ENCODE peak calls at places on chromosomes 6 and 20, in seven cellular contexts. One of them, this sample, is unnamed.

GRCh38 chr6:46926481-46926880 is 4.7 kb upstream of the ADGRF5 start:
- DNase-seq in HL-60: no peak
- DNase-seq in endodermal cell: no peak
- DNase-seq in BE2C: no peak
- DNase-seq in lung: no peak
- DNase-seq in cardiac fibroblast: peak; percentile 83
- DNase-seq in mucosa of descending colon: no peak
- DNase-seq in this sample: no peak

GRCh38 chr6:157774153-157775135 is 48.6 kb upstream of the SNX9 start:
- DNase-seq in lung: no peak
- DNase-seq in HL-60: no peak
- DNase-seq in cardiac fibroblast: no peak
- DNase-seq in mucosa of descending colon: no peak
- DNase-seq in endodermal cell: peak; percentile 61
- DNase-seq in BE2C: no peak
- DNase-seq in this sample: no peak

GRCh38 chr6:37029249-37029959 is 23.9 kb downstream of the FGD2 start:
- DNase-seq in BE2C: peak; percentile 76
- DNase-seq in mucosa of descending colon: peak; percentile 82
- DNase-seq in HL-60: peak; percentile 90
- DNase-seq in cardiac fibroblast: peak; percentile 89
- DNase-seq in endodermal cell: peak; percentile 90
- DNase-seq in lung: peak; percentile 67
- DNase-seq in this sample: peak; percentile 79

GRCh38 chr20:56439784-56440291 is 27.8 kb downstream of the CASS4 start:
- DNase-seq in lung: peak; percentile 53
- DNase-seq in endodermal cell: no peak
- DNase-seq in mucosa of descending colon: no peak
- DNase-seq in HL-60: no peak
- DNase-seq in BE2C: no peak
- DNase-seq in cardiac fibroblast: peak; percentile 97
- DNase-seq in this sample: peak; percentile 97

GRCh38 chr6:151118453-151119123 is 121.2 kb upstream of the AKAP12 start:
- DNase-seq in BE2C: no peak
- DNase-seq in cardiac fibroblast: no peak
- DNase-seq in mucosa of descending colon: no peak
- DNase-seq in endodermal cell: no peak
- DNase-seq in HL-60: no peak
- DNase-seq in lung: no peak
- DNase-seq in this sample: no peak

GRCh38 chr6:143986463-143986862 is 21.6 kb downstream of the PLAGL1 start:
- DNase-seq in HL-60: no peak
- DNase-seq in cardiac fibroblast: no peak
- DNase-seq in BE2C: no peak
- DNase-seq in mucosa of descending colon: no peak
- DNase-seq in endodermal cell: no peak
- DNase-seq in lung: no peak
- DNase-seq in this sample: no peak

GRCh38 chr20:51136326-51136725 is 113.4 kb upstream of the KCNG1 start:
- DNase-seq in HL-60: no peak
- DNase-seq in cardiac fibroblast: no peak
- DNase-seq in lung: no peak
- DNase-seq in mucosa of descending colon: no peak
- DNase-seq in BE2C: no peak
- DNase-seq in endodermal cell: peak; percentile 2
- DNase-seq in this sample: no peak

GRCh38 chr20:44247131-44247571 is at the start of gene GDAP1L1:
- DNase-seq in mucosa of descending colon: no peak
- DNase-seq in BE2C: peak; percentile 86
- DNase-seq in lung: no peak
- DNase-seq in cardiac fibroblast: no peak
- DNase-seq in HL-60: no peak
- DNase-seq in endodermal cell: peak; percentile 89
- DNase-seq in this sample: no peak

GRCh38 chr20:44909872-44910689 is at the start of gene PABPC1L:
- DNase-seq in mucosa of descending colon: peak; percentile 86
- DNase-seq in cardiac fibroblast: peak; percentile 61
- DNase-seq in endodermal cell: peak; percentile 96
- DNase-seq in BE2C: peak; percentile 69
- DNase-seq in lung: peak; percentile 85
- DNase-seq in HL-60: no peak
- DNase-seq in this sample: peak; percentile 59

GRCh38 chr20:40815156-40816038 is 126.4 kb upstream of the MAFB start:
- DNase-seq in endodermal cell: peak; percentile 18
- DNase-seq in HL-60: no peak
- DNase-seq in mucosa of descending colon: no peak
- DNase-seq in lung: no peak
- DNase-seq in BE2C: no peak
- DNase-seq in cardiac fibroblast: no peak
- DNase-seq in this sample: no peak

GRCh38 chr20:16349518-16350295 is 223.5 kb downstream of the KIF16B start:
- DNase-seq in lung: no peak
- DNase-seq in HL-60: no peak
- DNase-seq in BE2C: no peak
- DNase-seq in endodermal cell: no peak
- DNase-seq in cardiac fibroblast: peak; percentile 7
- DNase-seq in mucosa of descending colon: no peak
- DNase-seq in this sample: peak; percentile 5

GRCh38 chr6:6680524-6680923 is 92.0 kb downstream of the LY86 start:
- DNase-seq in BE2C: no peak
- DNase-seq in mucosa of descending colon: no peak
- DNase-seq in HL-60: no peak
- DNase-seq in cardiac fibroblast: no peak
- DNase-seq in endodermal cell: no peak
- DNase-seq in lung: no peak
- DNase-seq in this sample: no peak

GRCh38 chr20:4064118-4064962 is 49.0 kb upstream of the RNF24 start:
- DNase-seq in mucosa of descending colon: peak; percentile 88
- DNase-seq in HL-60: peak; percentile 82
- DNase-seq in endodermal cell: peak; percentile 87
- DNase-seq in cardiac fibroblast: peak; percentile 98
- DNase-seq in BE2C: peak; percentile 72
- DNase-seq in lung: peak; percentile 85
- DNase-seq in this sample: peak; percentile 95

GRCh38 chr6:53945765-53946407 is 151.1 kb downstream of the LRRC1 start:
- DNase-seq in BE2C: no peak
- DNase-seq in HL-60: no peak
- DNase-seq in lung: no peak
- DNase-seq in cardiac fibroblast: no peak
- DNase-seq in endodermal cell: no peak
- DNase-seq in mucosa of descending colon: no peak
- DNase-seq in this sample: no peak

GRCh38 chr6:53831956-53832660 is 37.3 kb downstream of the LRRC1 start:
- DNase-seq in cardiac fibroblast: no peak
- DNase-seq in endodermal cell: no peak
- DNase-seq in HL-60: no peak
- DNase-seq in mucosa of descending colon: no peak
- DNase-seq in lung: no peak
- DNase-seq in BE2C: no peak
- DNase-seq in this sample: no peak

GRCh38 chr6:84897874-84898635 is 133.7 kb upstream of the TBX18 start:
- DNase-seq in endodermal cell: no peak
- DNase-seq in HL-60: no peak
- DNase-seq in cardiac fibroblast: peak; percentile 96
- DNase-seq in BE2C: no peak
- DNase-seq in lung: no peak
- DNase-seq in mucosa of descending colon: no peak
- DNase-seq in this sample: peak; percentile 74

GRCh38 chr20:137668-138131 is 4.7 kb upstream of the DEFB126 start:
- DNase-seq in endodermal cell: no peak
- DNase-seq in HL-60: no peak
- DNase-seq in cardiac fibroblast: peak; percentile 1
- DNase-seq in mucosa of descending colon: no peak
- DNase-seq in lung: no peak
- DNase-seq in BE2C: peak; percentile 34
- DNase-seq in this sample: no peak

GRCh38 chr6:153208706-153209105 is 77.6 kb upstream of the RGS17 start:
- DNase-seq in mucosa of descending colon: no peak
- DNase-seq in lung: no peak
- DNase-seq in HL-60: no peak
- DNase-seq in endodermal cell: no peak
- DNase-seq in BE2C: no peak
- DNase-seq in cardiac fibroblast: no peak
- DNase-seq in this sample: no peak

GRCh38 chr6:159761135-159761872 is 541 bp upstream of the ACAT2 start:
- DNase-seq in endodermal cell: peak; percentile 79
- DNase-seq in HL-60: no peak
- DNase-seq in mucosa of descending colon: peak; percentile 69
- DNase-seq in cardiac fibroblast: peak; percentile 21
- DNase-seq in BE2C: peak; percentile 30
- DNase-seq in lung: no peak
- DNase-seq in this sample: peak; percentile 13

GRCh38 chr6:108941281-108941680 is 93.1 kb downstream of the ARMC2 start:
- DNase-seq in cardiac fibroblast: no peak
- DNase-seq in endodermal cell: no peak
- DNase-seq in HL-60: no peak
- DNase-seq in lung: no peak
- DNase-seq in mucosa of descending colon: no peak
- DNase-seq in BE2C: no peak
- DNase-seq in this sample: no peak

GRCh38 chr6:26475823-26476729 is 18.3 kb downstream of the BTN2A1 start:
- DNase-seq in mucosa of descending colon: no peak
- DNase-seq in lung: no peak
- DNase-seq in endodermal cell: peak; percentile 64
- DNase-seq in cardiac fibroblast: peak; percentile 43
- DNase-seq in HL-60: no peak
- DNase-seq in BE2C: no peak
- DNase-seq in this sample: no peak

GRCh38 chr20:64106981-64107735 is at the start of gene NPBWR2:
- DNase-seq in BE2C: peak; percentile 72
- DNase-seq in cardiac fibroblast: no peak
- DNase-seq in HL-60: no peak
- DNase-seq in mucosa of descending colon: peak; percentile 40
- DNase-seq in endodermal cell: peak; percentile 72
- DNase-seq in lung: no peak
- DNase-seq in this sample: no peak

GRCh38 chr6:64736421-64736950 is 970.5 kb downstream of the EYS start:
- DNase-seq in HL-60: no peak
- DNase-seq in cardiac fibroblast: no peak
- DNase-seq in endodermal cell: no peak
- DNase-seq in mucosa of descending colon: no peak
- DNase-seq in lung: no peak
- DNase-seq in BE2C: no peak
- DNase-seq in this sample: no peak

GRCh38 chr6:170152111-170152926 is 138.6 kb downstream of the DLL1 start:
- DNase-seq in mucosa of descending colon: peak; percentile 55
- DNase-seq in lung: no peak
- DNase-seq in HL-60: no peak
- DNase-seq in cardiac fibroblast: no peak
- DNase-seq in BE2C: peak; percentile 41
- DNase-seq in endodermal cell: peak; percentile 77
- DNase-seq in this sample: peak; percentile 31

GRCh38 chr20:38997622-38998021 is 35.5 kb downstream of the DHX35 start:
- DNase-seq in cardiac fibroblast: no peak
- DNase-seq in endodermal cell: no peak
- DNase-seq in HL-60: no peak
- DNase-seq in mucosa of descending colon: no peak
- DNase-seq in lung: no peak
- DNase-seq in BE2C: no peak
- DNase-seq in this sample: no peak

GRCh38 chr6:137750284-137750683 is 116.8 kb upstream of the TNFAIP3 start:
- DNase-seq in BE2C: no peak
- DNase-seq in endodermal cell: no peak
- DNase-seq in HL-60: no peak
- DNase-seq in lung: no peak
- DNase-seq in cardiac fibroblast: no peak
- DNase-seq in mucosa of descending colon: no peak
- DNase-seq in this sample: no peak
- H3K4me3 ChIP-seq in BE2C: no peak overlapping the region
- H3K4me3 ChIP-seq in endodermal cell: no peak overlapping the region
- H3K4me3 ChIP-seq in HL-60: no peak overlapping the region
- H3K4me3 ChIP-seq in lung: no peak overlapping the region
- H3K4me3 ChIP-seq in cardiac fibroblast: no peak overlapping the region
- H3K4me3 ChIP-seq in mucosa of descending colon: no peak overlapping the region
- H3K4me3 ChIP-seq in this sample: no peak overlapping the region

GRCh38 chr6:119110601-119111548 is 32.4 kb upstream of the FAM184A start:
- DNase-seq in lung: peak; percentile 40
- DNase-seq in HL-60: peak; percentile 17
- DNase-seq in mucosa of descending colon: no peak
- DNase-seq in cardiac fibroblast: peak; percentile 73
- DNase-seq in endodermal cell: peak; percentile 77
- DNase-seq in BE2C: peak; percentile 47
- DNase-seq in this sample: peak; percentile 70
- TF ChIP-seq CTCF in lung: peak; percentile 52
- TF ChIP-seq CTCF in HL-60: peak; percentile 5
- TF ChIP-seq CTCF in mucosa of descending colon: no peak
- TF ChIP-seq CTCF in cardiac fibroblast: peak; percentile 37
- TF ChIP-seq CTCF in endodermal cell: peak; percentile 77
- TF ChIP-seq CTCF in BE2C: peak; percentile 71
- TF ChIP-seq CTCF in this sample: peak; percentile 48

DNA sequence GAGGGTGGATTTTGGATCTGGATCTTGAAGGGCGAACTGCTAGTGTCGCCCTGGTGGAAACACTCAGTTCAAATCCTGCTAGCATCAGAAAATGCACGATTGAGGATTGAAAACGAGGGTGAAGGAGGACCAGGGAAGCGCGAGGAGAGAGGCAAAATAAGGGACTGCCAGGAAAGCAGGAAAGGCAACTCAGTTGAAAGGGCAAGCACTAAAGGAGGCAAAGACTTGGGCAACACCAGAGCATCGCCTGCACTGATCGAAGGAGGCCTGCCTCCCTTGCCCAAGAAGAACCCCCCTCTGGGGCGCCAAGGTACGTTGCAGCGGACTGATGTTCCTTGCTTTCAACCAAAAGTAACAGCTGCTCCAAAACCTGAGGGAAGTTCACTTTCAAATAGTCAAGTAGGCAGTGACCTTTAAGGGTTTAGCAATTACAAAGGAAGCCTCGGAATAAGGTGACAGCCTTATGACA is 308 bp upstream of the COL21A1 start:
- DNase-seq in endodermal cell: no peak
- DNase-seq in lung: no peak
- DNase-seq in mucosa of descending colon: no peak
- DNase-seq in BE2C: no peak
- DNase-seq in HL-60: no peak
- DNase-seq in cardiac fibroblast: no peak
- DNase-seq in this sample: no peak
- H3K4me3 ChIP-seq in endodermal cell: peak overlapping the region; percentile 83
- H3K4me3 ChIP-seq in lung: peak overlapping the region; percentile 15
- H3K4me3 ChIP-seq in mucosa of descending colon: no peak overlapping the region
- H3K4me3 ChIP-seq in BE2C: no peak overlapping the region
- H3K4me3 ChIP-seq in HL-60: no peak overlapping the region
- H3K4me3 ChIP-seq in cardiac fibroblast: peak overlapping the region; percentile 62
- H3K4me3 ChIP-seq in this sample: peak overlapping the region; percentile 59

DNA sequence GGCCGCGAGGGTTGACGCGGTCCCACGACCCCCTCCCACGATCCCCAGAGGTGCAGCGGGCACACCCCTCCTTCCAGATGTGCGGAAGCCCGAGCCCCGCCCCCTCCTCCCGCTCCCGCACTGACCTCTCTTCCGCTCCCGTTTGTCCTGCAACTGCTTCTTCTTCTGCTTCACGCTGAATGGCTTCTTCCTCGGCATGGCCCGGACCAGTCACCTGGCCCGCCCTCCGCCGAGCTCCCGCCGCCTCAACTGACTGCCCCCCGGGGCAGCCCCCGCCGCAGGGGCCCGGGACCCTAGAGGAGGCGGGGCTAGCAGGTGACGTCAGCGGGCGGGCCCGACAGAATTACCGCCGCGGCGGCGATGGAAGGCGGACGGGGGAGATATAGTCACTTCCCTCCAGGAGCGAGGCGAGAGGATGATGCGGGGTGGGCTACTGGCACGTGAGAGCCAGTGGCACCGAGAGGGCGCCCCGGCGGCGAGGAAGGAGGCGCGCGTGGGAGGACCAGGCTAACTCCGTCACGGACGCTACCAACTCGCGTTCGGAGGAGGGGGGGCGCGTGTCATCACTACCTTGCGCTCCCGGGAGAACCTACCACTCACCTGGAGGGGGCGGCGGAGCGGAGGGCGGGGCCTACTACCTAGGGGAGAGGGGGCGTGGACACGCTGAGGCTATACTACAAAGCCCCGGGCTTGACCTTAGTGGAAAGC is at the start of gene GNL1:
- DNase-seq in BE2C: peak; percentile 91
- DNase-seq in lung: peak; percentile 98
- DNase-seq in cardiac fibroblast: peak; percentile 92
- DNase-seq in endodermal cell: peak; percentile 99
- DNase-seq in HL-60: peak; percentile 94
- DNase-seq in mucosa of descending colon: peak; percentile 99
- DNase-seq in this sample: peak; percentile 93
- TF ChIP-seq CTCF in BE2C: no peak
- TF ChIP-seq CTCF in lung: no peak
- TF ChIP-seq CTCF in cardiac fibroblast: no peak
- TF ChIP-seq CTCF in endodermal cell: no peak
- TF ChIP-seq CTCF in HL-60: no peak
- TF ChIP-seq CTCF in mucosa of descending colon: no peak
- TF ChIP-seq CTCF in this sample: no peak

This sample was measured in astrocyte of the spinal cord.